ENCODE peak calls at places on chromosome 12, in six cellular contexts. M is heart left ventricle; G is CD4-positive, CD25-positive, alpha-beta regulatory T cell; Y is fibroblast of lung; I is heart right ventricle; Q is esophagus squamous epithelium. H is an unnamed sample.

GRCh38 chr12:9701380-9702154 is 31.3 kb downstream of the CLECL1 start:
- DNase-seq in M (no peak), G (no peak), Y (no peak), I (no peak), Q (no peak), H (no peak)

GRCh38 chr12:93198086-93198485 is 179.6 kb upstream of the NUDT4 start:
- DNase-seq in M (no peak), G (no peak), Y (peak; percentile 91), I (no peak), Q (no peak), H (no peak)

GRCh38 chr12:51976376-51977160 is 25.1 kb downstream of the ACVR1B start:
- DNase-seq in M (no peak), G (no peak), Y (peak; percentile 76), I (no peak), Q (no peak), H (no peak)

GRCh38 chr12:76921072-76921471 is 42.3 kb upstream of the CSRP2 start:
- DNase-seq in M (no peak), G (no peak), Y (no peak), I (no peak), Q (no peak), H (no peak)

GRCh38 chr12:121796855-121797751 is 3.6 kb upstream of the RHOF start:
- DNase-seq in M (peak; percentile 98), G (no peak), Y (peak; percentile 90), I (peak; percentile 92), Q (no peak), H (peak; percentile 98)

GRCh38 chr12:62686938-62687337 is 220.3 kb downstream of the MON2 start:
- DNase-seq in M (no peak), G (no peak), Y (no peak), I (no peak), Q (no peak), H (no peak)

GRCh38 chr12:116156614-116157013 is 120.9 kb downstream of the MED13L start:
- DNase-seq in M (no peak), G (no peak), Y (no peak), I (no peak), Q (no peak), H (no peak)

GRCh38 chr12:103680591-103681065 is 93.6 kb downstream of the STAB2 start:
- DNase-seq in M (peak; percentile 76), G (no peak), Y (peak; percentile 97), I (peak; percentile 55), Q (no peak), H (no peak)

GRCh38 chr12:52395761-52396434 is 10.2 kb downstream of the KRT82 start:
- DNase-seq in M (no peak), G (no peak), Y (no peak), I (no peak), Q (no peak), H (peak; percentile 99)

GRCh38 chr12:24561411-24561871 is 387.5 kb downstream of the BCAT1 start:
- DNase-seq in M (no peak), G (no peak), Y (peak; percentile 71), I (no peak), Q (no peak), H (no peak)

GRCh38 chr12:123889000-123889399 is 83.6 kb downstream of the CCDC92 start:
- DNase-seq in M (no peak), G (no peak), Y (no peak), I (no peak), Q (no peak), H (no peak)

GRCh38 chr12:93689076-93689834 is 12.1 kb downstream of the CRADD start:
- DNase-seq in M (no peak), G (no peak), Y (no peak), I (no peak), Q (no peak), H (no peak)

GRCh38 chr12:124603910-124604775 is 36.7 kb upstream of the NCOR2 start:
- DNase-seq in M (no peak), G (no peak), Y (no peak), I (no peak), Q (no peak), H (no peak)

GRCh38 chr12:81077329-81077685 is 572 bp upstream of the ACSS3 start:
- DNase-seq in M (peak; percentile 71), G (no peak), Y (peak; percentile 61), I (peak; percentile 71), Q (no peak), H (peak; percentile 98)

GRCh38 chr12:38159591-38160317 is 156.8 kb upstream of the ALG10B start:
- DNase-seq in M (no peak), G (no peak), Y (no peak), I (no peak), Q (no peak), H (no peak)

GRCh38 chr12:93614917-93615596 is 42.6 kb downstream of the SOCS2 start:
- DNase-seq in M (no peak), G (no peak), Y (peak; percentile 69), I (no peak), Q (no peak), H (no peak)

GRCh38 chr12:31804185-31804504 is 75.3 kb upstream of the AMN1 start:
- DNase-seq in M (no peak), G (no peak), Y (no peak), I (no peak), Q (no peak), H (no peak)
- H3K27ac ChIP-seq in M (no peak overlapping the region), G (peak overlapping the region; percentile 52), Y (no peak overlapping the region), I (no peak overlapping the region), Q (no peak overlapping the region), H (no peak overlapping the region)

DNA sequence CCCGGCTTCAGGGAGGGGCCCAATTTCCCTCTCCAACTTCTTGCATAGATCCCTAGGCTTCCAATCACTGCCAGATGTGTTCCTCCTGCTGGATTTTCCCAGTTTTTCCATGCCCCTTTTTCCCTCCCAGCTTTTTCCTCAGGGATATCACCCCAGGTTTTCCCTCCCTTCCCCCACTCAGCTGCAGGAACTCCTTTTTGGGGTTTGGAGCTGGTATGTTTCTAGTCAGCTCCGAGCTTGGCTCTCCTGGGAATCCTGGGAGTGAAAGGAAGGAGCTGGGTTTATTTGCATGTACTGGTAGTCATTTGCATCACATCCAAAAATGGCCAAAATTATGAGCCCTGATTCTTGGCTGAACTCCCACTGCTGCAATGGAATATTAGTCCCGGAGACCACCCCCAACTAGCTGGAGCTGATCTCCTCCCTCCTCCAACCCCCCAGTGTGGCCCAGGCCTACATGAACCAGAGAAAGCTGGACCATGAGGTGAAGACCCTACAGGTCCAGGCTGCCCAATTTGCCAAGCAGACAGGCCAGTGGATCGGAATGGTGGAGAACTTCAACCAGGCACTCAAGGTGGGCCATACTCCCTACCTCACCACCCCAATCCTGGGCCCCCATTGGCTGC is 1.4 kb upstream of the RDH5 start:
- DNase-seq in M (peak; percentile 43), G (no peak), Y (no peak), I (no peak), Q (no peak), H (no peak)
- H3K4me1 ChIP-seq in M (peaks cover 44% of the 10 kb centered on the region), G (peaks cover 37% of the 10 kb centered on the region), Y (peaks cover 51% of the 10 kb centered on the region), I (peaks cover 68% of the 10 kb centered on the region), Q (peaks cover 60% of the 10 kb centered on the region), H (peaks cover 5% of the 10 kb centered on the region)

GRCh38 chr12:56143225-56143624 is 9.2 kb upstream of the MYL6B start:
- DNase-seq in M (no peak), G (no peak), Y (no peak), I (no peak), Q (no peak), H (no peak)
- H3K27ac ChIP-seq in M (peak overlapping the region; percentile 68), G (peak overlapping the region; percentile 30), Y (no peak overlapping the region), I (peak overlapping the region; percentile 91), Q (no peak overlapping the region), H (no peak overlapping the region)

GRCh38 chr12:114215766-114216165 is 190.2 kb downstream of the TBX5 start:
- DNase-seq in M (no peak), G (no peak), Y (no peak), I (no peak), Q (no peak), H (peak; percentile 24)
- H3K4me1 ChIP-seq in M (peaks cover 7% of the 10 kb centered on the region), G (no peaks in the 10 kb centered on the region), Y (no peaks in the 10 kb centered on the region), I (no peaks in the 10 kb centered on the region), Q (no peaks in the 10 kb centered on the region), H (no peaks in the 10 kb centered on the region)

GRCh38 chr12:50572760-50573159 is 68.0 kb downstream of the DIP2B start:
- DNase-seq in M (no peak), G (no peak), Y (no peak), I (no peak), Q (no peak), H (no peak)
- H3K27ac ChIP-seq in M (no peak overlapping the region), G (no peak overlapping the region), Y (peak overlapping the region; percentile 34), I (no peak overlapping the region), Q (peak overlapping the region; percentile 14), H (no peak overlapping the region)